ENCODE peak calls at places on chromosome 13, in seven cellular contexts. H is nephron progenitor cell, Q is vagina, I is T-cell, P is ureter, Z is hypothalamus, V is amygdala. A is an unnamed sample.

GRCh38 chr13:69579351-69579750 is 528.3 kb upstream of the ATXN8OS start:
- DNase-seq in H (no peak), Q (no peak), I (no peak), P (no peak), Z (no peak), V (no peak), A (no peak)

GRCh38 chr13:59843040-59843439 is 320.7 kb downstream of the DIAPH3 start:
- DNase-seq in H (no peak), Q (no peak), I (no peak), P (no peak), Z (no peak), V (no peak), A (no peak)

GRCh38 chr13:40662866-40663265 is 3.6 kb downstream of the FOXO1 start:
- DNase-seq in H (no peak), Q (no peak), I (no peak), P (no peak), Z (no peak), V (no peak), A (no peak)

GRCh38 chr13:33284016-33284415 is 1.5 kb downstream of the STARD13 start:
- DNase-seq in H (no peak), Q (no peak), I (no peak), P (no peak), Z (peak; percentile 33), V (no peak), A (no peak)

GRCh38 chr13:94160875-94161274 is 318.6 kb downstream of the DCT start:
- DNase-seq in H (no peak), Q (no peak), I (no peak), P (no peak), Z (no peak), V (no peak), A (no peak)

GRCh38 chr13:28026508-28026907 is 38.0 kb upstream of the URAD start:
- DNase-seq in H (no peak), Q (no peak), I (no peak), P (no peak), Z (no peak), V (no peak), A (no peak)

GRCh38 chr13:71879129-71879535 is 12.1 kb upstream of the DACH1 start:
- DNase-seq in H (peak; percentile 18), Q (no peak), I (no peak), P (no peak), Z (peak; percentile 32), V (no peak), A (no peak)

GRCh38 chr13:40217675-40218074 is 448.8 kb downstream of the FOXO1 start:
- DNase-seq in H (no peak), Q (no peak), I (no peak), P (no peak), Z (no peak), V (no peak), A (no peak)

GRCh38 chr13:99307648-99308339 is 595 bp upstream of the GPR183 start:
- DNase-seq in H (no peak), Q (no peak), I (no peak), P (no peak), Z (no peak), V (no peak), A (no peak)

GRCh38 chr13:113404723-113405471 is 41.0 kb upstream of the GRTP1 start:
- DNase-seq in H (peak; percentile 29), Q (no peak), I (no peak), P (peak; percentile 40), Z (no peak), V (no peak), A (no peak)

GRCh38 chr13:81987677-81988357 is 1646.9 kb upstream of the SPRY2 start:
- DNase-seq in H (no peak), Q (no peak), I (no peak), P (no peak), Z (no peak), V (no peak), A (no peak)

GRCh38 chr13:36057041-36057440 is 74.1 kb downstream of the DCLK1 start:
- DNase-seq in H (peak; percentile 8), Q (no peak), I (no peak), P (no peak), Z (no peak), V (no peak), A (no peak)

A was measured in stomach.